ENCODE peak calls at places on chromosome 22, in ten cellular contexts. Z is posterior vena cava, S is cardiac muscle cell, P is NCI-H2029 treated with DMSO at 0.1 percent for 48 hours, U is Daoy, X is astrocyte of the hippocampus, G is fibroblast of mammary gland, L is heart right ventricle, N is adrenal gland, K is brain microvascular endothelial cell. I is an unnamed sample.

GRCh38 chr22:49270595-49271368 is 556.9 kb downstream of the BRD1 start:
- DNase-seq in X (no peak), S (no peak), Z (peak), N (no peak), G (no peak), K (no peak), P (no peak), L (no peak), U (no peak), I (no peak)

GRCh38 chr22:45231293-45231692 is 9.4 kb downstream of the KIAA0930 start:
- DNase-seq in N (no peak), L (no peak), P (no peak), U (no peak), Z (no peak), S (no peak), X (no peak), G (no peak), K (no peak), I (no peak)

GRCh38 chr22:34804588-34804987 is 261.4 kb upstream of the ISX start:
- DNase-seq in P (no peak), K (no peak), X (no peak), Z (no peak), N (no peak), G (no peak), L (no peak), S (peak), U (no peak), I (no peak)

GRCh38 chr22:35564975-35565867 is 24.6 kb downstream of the RASD2 start:
- DNase-seq in G (peak), N (no peak), S (no peak), L (no peak), P (no peak), K (peak), Z (no peak), U (peak), X (peak), I (no peak)

GRCh38 chr22:37467556-37467955 is 18.6 kb downstream of the MFNG start:
- DNase-seq in Z (no peak), N (no peak), S (no peak), G (no peak), L (no peak), U (no peak), X (no peak), P (no peak), K (no peak), I (no peak)

GRCh38 chr22:50282361-50283144 is 12.4 kb upstream of the MAPK11 start:
- DNase-seq in P (no peak), N (no peak), S (no peak), X (peak), U (peak), G (peak), K (peak), L (no peak), Z (no peak), I (peak)

GRCh38 chr22:40204331-40205116 is 26.8 kb downstream of the TNRC6B start:
- DNase-seq in K (peak), X (peak), U (peak), N (no peak), L (no peak), P (no peak), Z (no peak), S (no peak), G (peak), I (no peak)

GRCh38 chr22:20093437-20093836 is 13.4 kb downstream of the DGCR8 start:
- DNase-seq in U (no peak), G (no peak), Z (peak), L (peak), K (no peak), X (no peak), S (no peak), P (no peak), N (no peak), I (no peak)

GRCh38 chr22:24841261-24841660 is 35.2 kb downstream of the SGSM1 start:
- DNase-seq in P (peak), N (no peak), G (no peak), U (no peak), L (no peak), K (no peak), Z (no peak), S (no peak), X (no peak), I (no peak)

GRCh38 chr22:48670747-48671146 is 1156.9 kb downstream of the BRD1 start:
- DNase-seq in G (no peak), X (no peak), P (no peak), S (no peak), K (no peak), U (no peak), N (no peak), L (no peak), Z (no peak), I (no peak)

GRCh38 chr22:44661659-44662569 is 40.1 kb upstream of the PRR5 start:
- DNase-seq in P (no peak), K (no peak), L (no peak), U (no peak), S (no peak), N (no peak), X (no peak), Z (peak), G (no peak), I (no peak)

GRCh38 chr22:24492391-24492790 is 2.7 kb upstream of the UPB1 start:
- DNase-seq in K (no peak), G (no peak), U (no peak), N (no peak), S (no peak), L (no peak), X (no peak), Z (no peak), P (no peak), I (no peak)

GRCh38 chr22:24501366-24502005 is 6.4 kb downstream of the UPB1 start:
- DNase-seq in P (no peak), U (no peak), G (no peak), S (peak), N (no peak), L (no peak), K (no peak), X (no peak), Z (no peak), I (no peak)

GRCh38 chr22:30221121-30221992 is 25.2 kb downstream of the LIF start:
- DNase-seq in K (no peak), N (no peak), S (no peak), G (no peak), P (no peak), U (no peak), X (no peak), Z (no peak), L (no peak), I (no peak)

GRCh38 chr22:50641696-50642607 is 14.0 kb upstream of the ARSA start:
- DNase-seq in G (peak), K (peak), X (peak), U (no peak), S (peak), N (no peak), P (no peak), L (peak), Z (peak), I (no peak)

GRCh38 chr22:40397436-40397835 is 27.0 kb downstream of the SGSM3 start:
- DNase-seq in L (no peak), Z (no peak), X (peak), P (no peak), U (no peak), G (no peak), N (no peak), K (peak), S (no peak), I (no peak)

GRCh38 chr22:47163876-47164513 is 401.5 kb downstream of the TBC1D22A start:
- DNase-seq in X (no peak), P (no peak), Z (peak), K (no peak), N (peak), L (no peak), S (no peak), G (no peak), U (no peak), I (no peak)

GRCh38 chr22:37627545-37627944 is 11.9 kb upstream of the SH3BP1 start:
- DNase-seq in P (no peak), Z (no peak), L (no peak), N (peak), G (no peak), U (no peak), S (no peak), K (no peak), X (no peak), I (no peak)

I was measured in kidney glomerular epithelial cell.